ENCODE peak calls at places on chromosome 1, in ten cellular contexts. One of them, this sample, is unnamed.

GRCh38 chr1:76919123-76919522 is 51.8 kb downstream of the ST6GALNAC5 start:
- DNase-seq in ovary: no peak
- DNase-seq in right lobe of liver: no peak
- DNase-seq in spleen: no peak
- DNase-seq in tibial nerve: no peak
- DNase-seq in breast epithelium: no peak
- DNase-seq in HCT116: no peak
- DNase-seq in heart left ventricle: no peak
- DNase-seq in prostate gland: no peak
- DNase-seq in gastrocnemius medialis: no peak
- DNase-seq in this sample: no peak

GRCh38 chr1:165376041-165376810 is 19.7 kb upstream of the LMX1A start:
- DNase-seq in ovary: peak
- DNase-seq in right lobe of liver: peak
- DNase-seq in spleen: peak
- DNase-seq in tibial nerve: peak
- DNase-seq in breast epithelium: peak
- DNase-seq in HCT116: no peak
- DNase-seq in heart left ventricle: peak
- DNase-seq in prostate gland: peak
- DNase-seq in gastrocnemius medialis: peak
- DNase-seq in this sample: peak

GRCh38 chr1:241716915-241717651 is 65.0 kb downstream of the WDR64 start:
- DNase-seq in ovary: no peak
- DNase-seq in right lobe of liver: no peak
- DNase-seq in spleen: no peak
- DNase-seq in tibial nerve: no peak
- DNase-seq in breast epithelium: no peak
- DNase-seq in HCT116: no peak
- DNase-seq in heart left ventricle: no peak
- DNase-seq in prostate gland: no peak
- DNase-seq in gastrocnemius medialis: no peak
- DNase-seq in this sample: no peak

GRCh38 chr1:67642694-67643093 is 42.3 kb upstream of the GADD45A start:
- DNase-seq in ovary: no peak
- DNase-seq in right lobe of liver: no peak
- DNase-seq in spleen: no peak
- DNase-seq in tibial nerve: peak
- DNase-seq in breast epithelium: no peak
- DNase-seq in HCT116: no peak
- DNase-seq in heart left ventricle: peak
- DNase-seq in prostate gland: no peak
- DNase-seq in gastrocnemius medialis: peak
- DNase-seq in this sample: no peak

GRCh38 chr1:88801575-88802208 is 89.7 kb downstream of the GTF2B start:
- DNase-seq in ovary: no peak
- DNase-seq in right lobe of liver: no peak
- DNase-seq in spleen: no peak
- DNase-seq in tibial nerve: no peak
- DNase-seq in breast epithelium: no peak
- DNase-seq in HCT116: no peak
- DNase-seq in heart left ventricle: no peak
- DNase-seq in prostate gland: no peak
- DNase-seq in gastrocnemius medialis: no peak
- DNase-seq in this sample: no peak

GRCh38 chr1:87398644-87399043 is 70.0 kb downstream of the LMO4 start:
- DNase-seq in ovary: no peak
- DNase-seq in right lobe of liver: no peak
- DNase-seq in spleen: no peak
- DNase-seq in tibial nerve: no peak
- DNase-seq in breast epithelium: no peak
- DNase-seq in HCT116: no peak
- DNase-seq in heart left ventricle: no peak
- DNase-seq in prostate gland: no peak
- DNase-seq in gastrocnemius medialis: no peak
- DNase-seq in this sample: no peak

GRCh38 chr1:226549937-226550670 is 1.5 kb downstream of the STUM start:
- DNase-seq in ovary: peak
- DNase-seq in right lobe of liver: no peak
- DNase-seq in spleen: no peak
- DNase-seq in tibial nerve: no peak
- DNase-seq in breast epithelium: peak
- DNase-seq in HCT116: peak
- DNase-seq in heart left ventricle: peak
- DNase-seq in prostate gland: peak
- DNase-seq in gastrocnemius medialis: no peak
- DNase-seq in this sample: no peak

GRCh38 chr1:219058891-219059820 is 114.5 kb upstream of the LYPLAL1 start:
- DNase-seq in ovary: no peak
- DNase-seq in right lobe of liver: no peak
- DNase-seq in spleen: no peak
- DNase-seq in tibial nerve: no peak
- DNase-seq in breast epithelium: no peak
- DNase-seq in HCT116: no peak
- DNase-seq in heart left ventricle: no peak
- DNase-seq in prostate gland: no peak
- DNase-seq in gastrocnemius medialis: no peak
- DNase-seq in this sample: no peak

DNA sequence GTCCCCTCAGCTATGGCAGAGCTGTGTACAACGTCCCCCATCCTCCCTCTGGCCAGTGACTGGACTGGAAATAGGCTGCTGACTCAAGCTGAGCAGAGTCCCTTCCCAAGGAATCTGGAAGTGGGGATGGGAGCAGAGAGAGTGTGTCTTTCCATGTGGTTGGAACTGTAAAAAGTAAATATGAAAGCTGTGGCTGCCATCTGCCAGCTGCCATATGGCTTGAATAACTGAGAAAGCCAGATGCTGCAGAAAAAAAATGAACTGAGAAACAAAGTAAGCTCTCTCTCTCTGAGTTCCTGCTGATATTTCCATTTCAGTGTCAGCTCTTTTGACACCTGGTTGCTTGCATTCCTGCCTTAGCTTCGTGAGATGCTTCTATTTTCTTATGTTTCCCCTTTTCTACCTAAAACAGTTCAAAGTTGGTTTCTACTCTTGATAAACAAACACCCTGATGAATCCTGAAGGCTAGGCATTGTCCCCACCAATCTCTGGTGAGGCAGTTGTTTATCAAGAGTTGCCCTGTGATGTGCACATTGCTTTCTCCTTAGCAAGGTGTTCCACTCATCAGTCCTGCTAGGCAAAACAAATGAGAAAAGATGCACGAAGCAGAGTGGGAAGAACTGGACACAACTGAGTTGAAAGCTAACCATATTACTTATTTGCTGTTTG is 16.8 kb upstream of the DR1 start:
- DNase-seq in ovary: no peak
- DNase-seq in right lobe of liver: no peak
- DNase-seq in spleen: no peak
- DNase-seq in tibial nerve: no peak
- DNase-seq in breast epithelium: no peak
- DNase-seq in HCT116: no peak
- DNase-seq in heart left ventricle: no peak
- DNase-seq in prostate gland: no peak
- DNase-seq in gastrocnemius medialis: no peak
- DNase-seq in this sample: no peak
- H3K4me3 ChIP-seq in ovary: no peak
- H3K4me3 ChIP-seq in right lobe of liver: no peak
- H3K4me3 ChIP-seq in spleen: no peak
- H3K4me3 ChIP-seq in tibial nerve: no peak
- H3K4me3 ChIP-seq in breast epithelium: no peak
- H3K4me3 ChIP-seq in HCT116: no peak
- H3K4me3 ChIP-seq in heart left ventricle: no peak
- H3K4me3 ChIP-seq in prostate gland: no peak
- H3K4me3 ChIP-seq in gastrocnemius medialis: no peak
- H3K4me3 ChIP-seq in this sample: no peak

DNA sequence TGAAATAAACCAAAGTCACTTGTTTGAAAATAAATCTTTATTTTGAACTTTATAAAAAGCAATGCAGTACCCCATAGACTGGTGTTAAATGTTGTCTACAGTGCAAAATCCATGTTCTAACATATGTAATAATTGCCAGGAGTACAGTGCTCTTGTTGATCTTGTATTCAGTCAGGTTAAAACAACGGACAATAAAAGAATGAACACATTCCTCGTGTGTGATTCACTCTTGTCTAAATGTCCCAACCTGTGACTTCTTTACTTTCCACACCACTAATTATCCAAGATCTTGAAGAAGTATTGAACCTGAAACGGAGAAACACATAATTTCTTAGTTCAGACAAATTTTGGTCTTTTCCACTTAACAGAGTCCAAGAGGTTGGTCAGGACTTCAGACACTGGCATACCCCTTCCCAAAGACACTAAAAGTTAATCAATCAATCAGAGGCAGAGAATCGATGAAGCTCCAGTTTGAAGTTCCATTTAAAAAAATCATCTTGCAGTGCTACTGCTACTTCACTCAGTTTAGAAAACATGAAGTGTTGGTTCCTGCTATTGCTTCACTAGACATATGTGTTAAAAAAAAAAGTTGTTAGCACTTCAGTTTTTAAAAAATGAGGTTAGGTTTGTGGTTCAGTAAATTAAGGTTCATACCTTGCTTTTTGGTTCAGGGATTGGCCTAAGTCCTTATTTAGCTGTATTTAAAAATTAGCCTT is 26.2 kb downstream of the ATP1B1 start:
- DNase-seq in ovary: no peak
- DNase-seq in right lobe of liver: no peak
- DNase-seq in spleen: no peak
- DNase-seq in tibial nerve: no peak
- DNase-seq in breast epithelium: no peak
- DNase-seq in HCT116: no peak
- DNase-seq in heart left ventricle: no peak
- DNase-seq in prostate gland: no peak
- DNase-seq in gastrocnemius medialis: no peak
- DNase-seq in this sample: no peak
- H3K27ac ChIP-seq in ovary: no peak
- H3K27ac ChIP-seq in right lobe of liver: no peak
- H3K27ac ChIP-seq in spleen: no peak
- H3K27ac ChIP-seq in tibial nerve: no peak
- H3K27ac ChIP-seq in breast epithelium: peak
- H3K27ac ChIP-seq in HCT116: no peak
- H3K27ac ChIP-seq in heart left ventricle: no peak
- H3K27ac ChIP-seq in prostate gland: no peak
- H3K27ac ChIP-seq in gastrocnemius medialis: peak
- H3K27ac ChIP-seq in this sample: no peak

GRCh38 chr1:22689505-22689904 is 21.1 kb upstream of the EPHB2 start:
- DNase-seq in ovary: no peak
- DNase-seq in right lobe of liver: no peak
- DNase-seq in spleen: no peak
- DNase-seq in tibial nerve: no peak
- DNase-seq in breast epithelium: no peak
- DNase-seq in HCT116: peak
- DNase-seq in heart left ventricle: no peak
- DNase-seq in prostate gland: no peak
- DNase-seq in gastrocnemius medialis: no peak
- DNase-seq in this sample: no peak

GRCh38 chr1:22691354-22691753 is 19.3 kb upstream of the EPHB2 start:
- DNase-seq in ovary: no peak
- DNase-seq in right lobe of liver: no peak
- DNase-seq in spleen: no peak
- DNase-seq in tibial nerve: no peak
- DNase-seq in breast epithelium: no peak
- DNase-seq in HCT116: no peak
- DNase-seq in heart left ventricle: no peak
- DNase-seq in prostate gland: no peak
- DNase-seq in gastrocnemius medialis: no peak
- DNase-seq in this sample: no peak

GRCh38 chr1:22699629-22700028 is 11.0 kb upstream of the EPHB2 start:
- DNase-seq in ovary: no peak
- DNase-seq in right lobe of liver: no peak
- DNase-seq in spleen: no peak
- DNase-seq in tibial nerve: no peak
- DNase-seq in breast epithelium: no peak
- DNase-seq in HCT116: no peak
- DNase-seq in heart left ventricle: no peak
- DNase-seq in prostate gland: no peak
- DNase-seq in gastrocnemius medialis: no peak
- DNase-seq in this sample: no peak

GRCh38 chr1:22696610-22697009 is 14.0 kb upstream of the EPHB2 start:
- DNase-seq in ovary: no peak
- DNase-seq in right lobe of liver: no peak
- DNase-seq in spleen: no peak
- DNase-seq in tibial nerve: no peak
- DNase-seq in breast epithelium: no peak
- DNase-seq in HCT116: no peak
- DNase-seq in heart left ventricle: no peak
- DNase-seq in prostate gland: no peak
- DNase-seq in gastrocnemius medialis: no peak
- DNase-seq in this sample: no peak

GRCh38 chr1:22694172-22694571 is 16.5 kb upstream of the EPHB2 start:
- DNase-seq in ovary: no peak
- DNase-seq in right lobe of liver: no peak
- DNase-seq in spleen: no peak
- DNase-seq in tibial nerve: no peak
- DNase-seq in breast epithelium: no peak
- DNase-seq in HCT116: no peak
- DNase-seq in heart left ventricle: no peak
- DNase-seq in prostate gland: no peak
- DNase-seq in gastrocnemius medialis: no peak
- DNase-seq in this sample: no peak
- TF ChIP-seq POLR2A in ovary: no peak
- TF ChIP-seq POLR2A in right lobe of liver: no peak
- TF ChIP-seq POLR2A in spleen: no peak
- TF ChIP-seq POLR2A in tibial nerve: no peak
- TF ChIP-seq POLR2A in breast epithelium: no peak
- TF ChIP-seq POLR2A in HCT116: no peak
- TF ChIP-seq POLR2A in heart left ventricle: no peak
- TF ChIP-seq POLR2A in prostate gland: no peak
- TF ChIP-seq POLR2A in gastrocnemius medialis: no peak
- TF ChIP-seq POLR2A in this sample: no peak

GRCh38 chr1:234644928-234645327 is 35.0 kb upstream of the IRF2BP2 start:
- DNase-seq in ovary: no peak
- DNase-seq in right lobe of liver: no peak
- DNase-seq in spleen: no peak
- DNase-seq in tibial nerve: no peak
- DNase-seq in breast epithelium: no peak
- DNase-seq in HCT116: no peak
- DNase-seq in heart left ventricle: no peak
- DNase-seq in prostate gland: no peak
- DNase-seq in gastrocnemius medialis: no peak
- DNase-seq in this sample: no peak

GRCh38 chr1:234643111-234643849 is 33.3 kb upstream of the IRF2BP2 start:
- DNase-seq in ovary: no peak
- DNase-seq in right lobe of liver: peak
- DNase-seq in spleen: no peak
- DNase-seq in tibial nerve: no peak
- DNase-seq in breast epithelium: no peak
- DNase-seq in HCT116: no peak
- DNase-seq in heart left ventricle: no peak
- DNase-seq in prostate gland: no peak
- DNase-seq in gastrocnemius medialis: no peak
- DNase-seq in this sample: no peak

GRCh38 chr1:234643850-234644134 is 33.8 kb upstream of the IRF2BP2 start:
- DNase-seq in ovary: no peak
- DNase-seq in right lobe of liver: no peak
- DNase-seq in spleen: no peak
- DNase-seq in tibial nerve: no peak
- DNase-seq in breast epithelium: no peak
- DNase-seq in HCT116: no peak
- DNase-seq in heart left ventricle: no peak
- DNase-seq in prostate gland: no peak
- DNase-seq in gastrocnemius medialis: no peak
- DNase-seq in this sample: no peak

GRCh38 chr1:234639968-234640367 is 30.0 kb upstream of the IRF2BP2 start:
- DNase-seq in ovary: no peak
- DNase-seq in right lobe of liver: no peak
- DNase-seq in spleen: no peak
- DNase-seq in tibial nerve: no peak
- DNase-seq in breast epithelium: no peak
- DNase-seq in HCT116: no peak
- DNase-seq in heart left ventricle: no peak
- DNase-seq in prostate gland: no peak
- DNase-seq in gastrocnemius medialis: no peak
- DNase-seq in this sample: no peak

DNA sequence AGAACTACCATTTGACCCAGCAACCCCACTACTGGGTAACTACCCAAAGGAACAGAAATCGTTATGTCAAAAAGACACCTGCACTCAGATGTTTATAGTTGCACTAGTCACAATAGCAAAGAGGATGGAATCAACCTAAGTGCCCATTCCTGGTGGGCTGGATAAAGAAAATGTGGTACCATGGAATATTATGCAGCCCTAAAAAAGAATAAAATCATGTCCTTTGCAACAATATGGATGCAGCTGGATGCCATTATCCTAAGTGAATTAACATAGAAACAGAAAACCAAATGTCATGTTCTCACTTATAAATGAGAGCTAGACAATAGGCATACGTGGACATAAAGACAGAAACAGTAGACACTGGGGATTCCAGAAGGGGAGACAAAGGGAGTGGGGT is 32.5 kb upstream of the IRF2BP2 start:
- DNase-seq in ovary: no peak
- DNase-seq in right lobe of liver: no peak
- DNase-seq in spleen: no peak
- DNase-seq in tibial nerve: no peak
- DNase-seq in breast epithelium: no peak
- DNase-seq in HCT116: no peak
- DNase-seq in heart left ventricle: no peak
- DNase-seq in prostate gland: no peak
- DNase-seq in gastrocnemius medialis: no peak
- DNase-seq in this sample: no peak
- H3K4me3 ChIP-seq in ovary: no peak
- H3K4me3 ChIP-seq in right lobe of liver: no peak
- H3K4me3 ChIP-seq in spleen: no peak
- H3K4me3 ChIP-seq in tibial nerve: no peak
- H3K4me3 ChIP-seq in breast epithelium: no peak
- H3K4me3 ChIP-seq in HCT116: no peak
- H3K4me3 ChIP-seq in heart left ventricle: no peak
- H3K4me3 ChIP-seq in prostate gland: no peak
- H3K4me3 ChIP-seq in gastrocnemius medialis: no peak
- H3K4me3 ChIP-seq in this sample: no peak